ENCODE peak calls at places on chromosomes 7 and 10, in nine cellular contexts. One of them, this sample, is unnamed.

GRCh38 chr7:158097511-158098124 is 490.0 kb downstream of the PTPRN2 start:
- DNase-seq in activated CD4-positive, alpha-beta T cell treated with anti-CD3 and anti-CD28 coated beads for 4 hours: no peak
- DNase-seq in NCI-H1930: no peak
- DNase-seq in CD8-positive, alpha-beta memory T cell: no peak
- DNase-seq in H9: no peak
- DNase-seq in tibial artery: peak
- DNase-seq in cardiac muscle cell: no peak
- DNase-seq in nucleus accumbens: no peak
- DNase-seq in germinal center: no peak
- DNase-seq in this sample: no peak

GRCh38 chr10:113180401-113181154 is 230.5 kb downstream of the TCF7L2 start:
- DNase-seq in activated CD4-positive, alpha-beta T cell treated with anti-CD3 and anti-CD28 coated beads for 4 hours: no peak
- DNase-seq in NCI-H1930: no peak
- DNase-seq in CD8-positive, alpha-beta memory T cell: no peak
- DNase-seq in H9: no peak
- DNase-seq in tibial artery: no peak
- DNase-seq in cardiac muscle cell: peak
- DNase-seq in nucleus accumbens: no peak
- DNase-seq in germinal center: no peak
- DNase-seq in this sample: no peak

GRCh38 chr7:45689011-45689796 is 115.0 kb downstream of the ADCY1 start:
- DNase-seq in activated CD4-positive, alpha-beta T cell treated with anti-CD3 and anti-CD28 coated beads for 4 hours: no peak
- DNase-seq in NCI-H1930: no peak
- DNase-seq in CD8-positive, alpha-beta memory T cell: no peak
- DNase-seq in H9: peak
- DNase-seq in tibial artery: no peak
- DNase-seq in cardiac muscle cell: peak
- DNase-seq in nucleus accumbens: no peak
- DNase-seq in germinal center: no peak
- DNase-seq in this sample: no peak

GRCh38 chr10:29160110-29160669 is 128.7 kb upstream of the LYZL1 start:
- DNase-seq in activated CD4-positive, alpha-beta T cell treated with anti-CD3 and anti-CD28 coated beads for 4 hours: no peak
- DNase-seq in NCI-H1930: no peak
- DNase-seq in CD8-positive, alpha-beta memory T cell: no peak
- DNase-seq in H9: peak
- DNase-seq in tibial artery: no peak
- DNase-seq in cardiac muscle cell: peak
- DNase-seq in nucleus accumbens: no peak
- DNase-seq in germinal center: no peak
- DNase-seq in this sample: no peak

GRCh38 chr10:53839437-53840039 is 961.5 kb downstream of the PCDH15 start:
- DNase-seq in activated CD4-positive, alpha-beta T cell treated with anti-CD3 and anti-CD28 coated beads for 4 hours: no peak
- DNase-seq in NCI-H1930: no peak
- DNase-seq in CD8-positive, alpha-beta memory T cell: no peak
- DNase-seq in H9: no peak
- DNase-seq in tibial artery: no peak
- DNase-seq in cardiac muscle cell: peak
- DNase-seq in nucleus accumbens: no peak
- DNase-seq in germinal center: no peak
- DNase-seq in this sample: no peak

GRCh38 chr7:142549007-142549406 is 200.3 kb upstream of the PRSS1 start:
- DNase-seq in activated CD4-positive, alpha-beta T cell treated with anti-CD3 and anti-CD28 coated beads for 4 hours: no peak
- DNase-seq in NCI-H1930: no peak
- DNase-seq in CD8-positive, alpha-beta memory T cell: no peak
- DNase-seq in H9: no peak
- DNase-seq in tibial artery: no peak
- DNase-seq in cardiac muscle cell: no peak
- DNase-seq in nucleus accumbens: no peak
- DNase-seq in germinal center: no peak
- DNase-seq in this sample: no peak

GRCh38 chr7:158662610-158663427 is 41.8 kb downstream of the NCAPG2 start:
- DNase-seq in activated CD4-positive, alpha-beta T cell treated with anti-CD3 and anti-CD28 coated beads for 4 hours: no peak
- DNase-seq in NCI-H1930: no peak
- DNase-seq in CD8-positive, alpha-beta memory T cell: no peak
- DNase-seq in H9: no peak
- DNase-seq in tibial artery: no peak
- DNase-seq in cardiac muscle cell: no peak
- DNase-seq in nucleus accumbens: no peak
- DNase-seq in germinal center: no peak
- DNase-seq in this sample: no peak

GRCh38 chr10:128463991-128464755 is 337.9 kb upstream of the MKI67 start:
- DNase-seq in activated CD4-positive, alpha-beta T cell treated with anti-CD3 and anti-CD28 coated beads for 4 hours: no peak
- DNase-seq in NCI-H1930: no peak
- DNase-seq in CD8-positive, alpha-beta memory T cell: peak
- DNase-seq in H9: peak
- DNase-seq in tibial artery: no peak
- DNase-seq in cardiac muscle cell: peak
- DNase-seq in nucleus accumbens: no peak
- DNase-seq in germinal center: no peak
- DNase-seq in this sample: peak

GRCh38 chr10:30432631-30433285 is 1.2 kb upstream of the MAP3K8 start:
- DNase-seq in activated CD4-positive, alpha-beta T cell treated with anti-CD3 and anti-CD28 coated beads for 4 hours: no peak
- DNase-seq in NCI-H1930: no peak
- DNase-seq in CD8-positive, alpha-beta memory T cell: no peak
- DNase-seq in H9: peak
- DNase-seq in tibial artery: peak
- DNase-seq in cardiac muscle cell: peak
- DNase-seq in nucleus accumbens: no peak
- DNase-seq in germinal center: peak
- DNase-seq in this sample: no peak

GRCh38 chr7:48280100-48280499 is 108.8 kb downstream of the ABCA13 start:
- DNase-seq in activated CD4-positive, alpha-beta T cell treated with anti-CD3 and anti-CD28 coated beads for 4 hours: no peak
- DNase-seq in NCI-H1930: no peak
- DNase-seq in CD8-positive, alpha-beta memory T cell: no peak
- DNase-seq in H9: no peak
- DNase-seq in tibial artery: no peak
- DNase-seq in cardiac muscle cell: peak
- DNase-seq in nucleus accumbens: no peak
- DNase-seq in germinal center: no peak
- DNase-seq in this sample: no peak

GRCh38 chr10:17061418-17061817 is 68.2 kb downstream of the CUBN start:
- DNase-seq in activated CD4-positive, alpha-beta T cell treated with anti-CD3 and anti-CD28 coated beads for 4 hours: no peak
- DNase-seq in NCI-H1930: no peak
- DNase-seq in CD8-positive, alpha-beta memory T cell: no peak
- DNase-seq in H9: no peak
- DNase-seq in tibial artery: no peak
- DNase-seq in cardiac muscle cell: peak
- DNase-seq in nucleus accumbens: no peak
- DNase-seq in germinal center: no peak
- DNase-seq in this sample: no peak

GRCh38 chr7:103499976-103500375 is 54.0 kb upstream of the SLC26A5 start:
- DNase-seq in activated CD4-positive, alpha-beta T cell treated with anti-CD3 and anti-CD28 coated beads for 4 hours: no peak
- DNase-seq in NCI-H1930: no peak
- DNase-seq in CD8-positive, alpha-beta memory T cell: no peak
- DNase-seq in H9: no peak
- DNase-seq in tibial artery: no peak
- DNase-seq in cardiac muscle cell: no peak
- DNase-seq in nucleus accumbens: no peak
- DNase-seq in germinal center: no peak
- DNase-seq in this sample: no peak

GRCh38 chr10:86867149-86867548 is 90.3 kb downstream of the MMRN2 start:
- DNase-seq in activated CD4-positive, alpha-beta T cell treated with anti-CD3 and anti-CD28 coated beads for 4 hours: no peak
- DNase-seq in NCI-H1930: no peak
- DNase-seq in CD8-positive, alpha-beta memory T cell: no peak
- DNase-seq in H9: no peak
- DNase-seq in tibial artery: no peak
- DNase-seq in cardiac muscle cell: no peak
- DNase-seq in nucleus accumbens: no peak
- DNase-seq in germinal center: no peak
- DNase-seq in this sample: no peak

This sample was measured in stimulated activated CD4-positive, alpha-beta T cell treated with anti-CD3 and anti-CD28 coated beads, Interleukin-4, amount 100 ng/mL, for 4 hours.